ENCODE peak calls at places on chromosome 4, in four cellular contexts. K is K562, Y is GM12878, R is HepG2. Z is an unnamed sample.

GRCh38 chr4:32341342-32341741 is 1621.2 kb downstream of the PCDH7 start:
- DNase-seq in Y (no peak), K (no peak), R (no peak), Z (no peak)

GRCh38 chr4:177441061-177441802 is 1.0 kb downstream of the AGA start:
- DNase-seq in R (peak; percentile 23), K (peak; percentile 52), Y (peak; percentile 17), Z (peak; percentile 28)

GRCh38 chr4:136917312-136918110 is 614.8 kb downstream of the PCDH18 start:
- DNase-seq in Y (no peak), R (no peak), K (no peak), Z (no peak)

GRCh38 chr4:154160925-154161324 is 330.7 kb downstream of the DCHS2 start:
- DNase-seq in Y (no peak), R (no peak), K (no peak), Z (no peak)

GRCh38 chr4:13558881-13559280 is 14.6 kb upstream of the NKX3-2 start:
- DNase-seq in Y (no peak), R (no peak), K (no peak), Z (no peak)

GRCh38 chr4:177444911-177445736 is 2.9 kb upstream of the AGA start:
- DNase-seq in R (no peak), Y (no peak), K (no peak), Z (no peak)

GRCh38 chr4:37802068-37802666 is 24.3 kb upstream of the PGM2 start:
- DNase-seq in Y (no peak), R (peak; percentile 78), K (peak; percentile 61), Z (peak; percentile 46)

GRCh38 chr4:55834086-55834795 is 14.7 kb downstream of the EXOC1L start:
- DNase-seq in K (no peak), R (no peak), Y (no peak), Z (no peak)

GRCh38 chr4:6884341-6884870 is 25.2 kb upstream of the TBC1D14 start:
- DNase-seq in R (no peak), K (no peak), Y (no peak), Z (no peak)

GRCh38 chr4:21986312-21986711 is 37.7 kb upstream of the KCNIP4 start:
- DNase-seq in K (no peak), Y (no peak), R (no peak), Z (no peak)

GRCh38 chr4:74453846-74454742 is 9.2 kb downstream of the AREG start:
- DNase-seq in Y (no peak), K (no peak), R (no peak), Z (no peak)

GRCh38 chr4:74455361-74456055 is 10.6 kb downstream of the AREG start:
- DNase-seq in Y (no peak), K (no peak), R (no peak), Z (no peak)

GRCh38 chr4:74450298-74450683 is 5.4 kb downstream of the AREG start:
- DNase-seq in R (no peak), K (no peak), Y (no peak), Z (no peak)

GRCh38 chr4:74451214-74451661 is 6.3 kb downstream of the AREG start:
- DNase-seq in K (peak; percentile 82), R (peak; percentile 60), Y (no peak), Z (no peak)

GRCh38 chr4:74453037-74453635 is 8.2 kb downstream of the AREG start:
- DNase-seq in Y (no peak), R (no peak), K (peak; percentile 87), Z (no peak)
- TF ChIP-seq SP1 in Y (no peak), R (no peak), K (no peak), Z (no peak)

GRCh38 chr4:101782546-101782945 is 8.0 kb upstream of the BANK1 start:
- DNase-seq in R (no peak), Y (no peak), K (no peak), Z (no peak)
- TF ChIP-seq FOXK2 in R (no peak), Y (no peak), K (no peak), Z (no peak)

GRCh38 chr4:8913121-8913857 is 41.6 kb upstream of the HMX1 start:
- DNase-seq in K (no peak), Y (no peak), R (no peak), Z (no peak)

GRCh38 chr4:8912506-8912905 is 40.9 kb upstream of the HMX1 start:
- DNase-seq in Y (no peak), K (no peak), R (no peak), Z (no peak)

GRCh38 chr4:8910822-8911310 is 39.2 kb upstream of the HMX1 start:
- DNase-seq in Y (no peak), R (no peak), K (no peak), Z (no peak)

GRCh38 chr4:8911311-8912088 is 39.9 kb upstream of the HMX1 start:
- DNase-seq in R (no peak), K (no peak), Y (no peak), Z (no peak)

DNA sequence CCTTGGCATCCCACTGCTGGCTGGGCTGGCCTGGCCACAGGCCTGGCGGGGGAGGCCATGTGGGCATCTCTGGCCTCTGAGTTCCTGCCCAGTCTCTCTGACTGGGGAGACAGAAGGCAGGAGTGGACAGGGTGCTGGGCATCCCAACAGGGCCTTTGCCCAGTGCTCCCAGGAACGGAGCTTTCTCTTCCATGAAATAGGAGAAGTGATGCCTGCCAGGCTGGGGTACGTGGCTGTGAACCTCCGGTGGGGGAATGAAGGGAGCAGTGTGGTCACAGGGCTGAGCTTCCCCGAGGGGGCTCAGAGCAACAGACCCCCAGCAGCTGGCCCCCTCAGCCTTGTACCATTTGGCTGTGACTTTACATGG is 40.4 kb upstream of the HMX1 start:
- DNase-seq in R (no peak), K (no peak), Y (no peak), Z (no peak)
- TF ChIP-seq SP1 in R (no peak), K (no peak), Y (no peak), Z (no peak)

GRCh38 chr4:76334885-76335284 is 28.4 kb downstream of the STBD1 start:
- DNase-seq in R (no peak), K (no peak), Y (no peak), Z (no peak)

GRCh38 chr4:76342803-76343202 is 36.3 kb downstream of the STBD1 start:
- DNase-seq in Y (no peak), R (no peak), K (no peak), Z (no peak)

GRCh38 chr4:76342191-76342590 is 35.7 kb downstream of the STBD1 start:
- DNase-seq in Y (no peak), K (no peak), R (no peak), Z (no peak)

GRCh38 chr4:76341063-76341462 is 34.5 kb downstream of the STBD1 start:
- DNase-seq in Y (no peak), K (peak; percentile 67), R (no peak), Z (no peak)

GRCh38 chr4:76339364-76339763 is 32.8 kb downstream of the STBD1 start:
- DNase-seq in Y (no peak), R (peak; percentile 3), K (no peak), Z (no peak)
- TF ChIP-seq FOXK2 in Y (no peak), R (no peak), K (no peak), Z (no peak)

DNA sequence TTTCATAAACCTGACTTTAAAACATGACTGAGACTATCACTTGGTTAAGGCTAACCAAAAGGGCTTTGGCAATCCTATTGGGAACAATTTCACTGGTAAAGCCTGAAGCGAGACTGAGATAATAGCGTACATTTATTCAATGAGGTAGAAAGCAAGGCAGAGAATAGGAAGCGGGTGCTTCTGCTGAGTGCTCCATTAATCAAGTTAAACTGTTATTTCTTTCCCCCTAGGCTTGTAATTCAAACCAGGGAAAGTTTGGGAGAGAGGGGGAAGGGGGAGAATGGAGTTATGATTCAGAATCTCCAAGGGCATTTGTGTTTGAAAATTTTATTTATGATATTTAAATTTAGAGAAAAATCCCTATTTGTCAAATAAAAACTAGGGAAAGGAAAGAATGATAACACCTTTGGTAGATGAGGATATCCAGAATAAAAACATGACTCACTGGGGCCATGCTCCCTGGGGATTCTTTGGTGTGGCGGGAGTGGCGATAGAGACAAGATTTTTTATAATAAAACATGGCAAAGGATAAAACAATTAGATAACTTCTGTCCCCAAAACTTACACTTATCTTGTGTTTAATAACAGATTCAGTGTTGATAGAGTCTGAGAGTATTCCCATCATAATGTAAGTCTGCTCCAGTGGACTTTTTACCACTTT is 34.7 kb upstream of the SORBS2 start:
- DNase-seq in K (no peak), R (no peak), Y (no peak), Z (no peak)
- TF ChIP-seq SP1 in K (no peak), R (no peak), Y (no peak), Z (no peak)

GRCh38 chr4:159102623-159103405 is at the start of gene RAPGEF2:
- DNase-seq in R (peak; percentile 84), K (peak; percentile 96), Y (peak; percentile 52), Z (peak; percentile 91)

GRCh38 chr4:159105063-159105414 is 2.2 kb downstream of the RAPGEF2 start:
- DNase-seq in K (no peak), Y (no peak), R (no peak), Z (no peak)

GRCh38 chr4:159098482-159099127 is 4.3 kb upstream of the RAPGEF2 start:
- DNase-seq in R (no peak), Y (no peak), K (no peak), Z (no peak)

GRCh38 chr4:159103406-159104131 is 690 bp downstream of the RAPGEF2 start:
- DNase-seq in K (peak; percentile 65), Y (no peak), R (no peak), Z (peak; percentile 56)

DNA sequence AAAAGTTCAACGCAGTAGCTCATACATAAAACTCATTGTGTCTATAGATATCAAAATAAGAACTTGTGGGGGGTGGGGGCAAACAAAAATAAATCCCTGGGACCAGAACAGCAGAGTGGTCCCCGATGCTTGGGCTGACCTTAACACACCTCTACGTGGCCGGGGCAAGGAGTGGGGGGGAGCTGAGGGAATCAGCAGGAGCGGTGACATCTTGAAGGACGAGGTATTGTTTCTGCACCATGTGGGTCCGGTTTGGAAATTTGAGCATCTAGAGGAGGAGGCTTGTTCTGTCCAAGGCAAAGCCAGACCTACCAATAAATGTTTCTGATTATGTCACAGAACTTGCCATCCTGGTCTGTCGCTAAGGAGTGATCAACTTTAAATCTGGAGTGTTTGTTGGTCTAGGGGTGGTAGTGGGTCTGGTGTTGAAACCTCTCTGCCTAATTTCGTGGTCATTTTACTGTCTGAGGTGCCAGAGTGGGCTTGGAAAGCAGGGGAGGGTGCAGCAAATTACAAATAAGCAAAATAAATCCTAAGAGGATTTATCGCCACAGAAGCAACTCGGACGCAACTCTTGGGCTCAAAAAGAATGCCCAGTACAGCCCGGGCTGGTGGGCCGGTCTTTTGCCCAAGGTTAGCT is 776 bp upstream of the RAPGEF2 start:
- DNase-seq in Y (no peak), K (no peak), R (no peak), Z (no peak)
- TF ChIP-seq FOXK2 in Y (no peak), K (no peak), R (no peak), Z (no peak)

DNA sequence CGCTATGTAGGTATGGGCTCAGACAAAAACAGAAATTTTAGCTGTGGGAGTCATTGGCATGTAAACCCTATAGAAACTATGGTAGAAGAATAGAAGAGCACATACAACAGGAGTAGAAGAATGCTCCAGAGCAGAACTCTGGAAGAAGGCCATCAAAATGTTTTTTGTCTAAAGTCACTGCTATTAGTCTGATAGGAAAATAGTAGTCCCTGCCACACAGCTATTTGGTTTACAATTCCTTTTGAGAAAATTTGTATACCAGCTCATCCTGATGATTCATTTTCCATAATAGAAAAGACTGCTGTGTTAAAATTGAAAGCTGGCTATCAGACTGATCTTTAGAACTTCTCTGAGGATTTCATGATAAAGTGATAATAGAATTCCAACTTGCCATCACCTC is 32.8 kb upstream of the ADAD1 start:
- DNase-seq in Y (no peak), K (no peak), R (no peak), Z (no peak)
- TF ChIP-seq SP1 in Y (no peak), K (no peak), R (no peak), Z (no peak)

GRCh38 chr4:180542445-180543100 is 1700.6 kb upstream of the TENM3 start:
- DNase-seq in Y (no peak), R (no peak), K (no peak), Z (peak; percentile 36)
- TF ChIP-seq FOXK2 in Y (no peak), R (no peak), K (no peak), Z (no peak)

Z was measured in HEK293T.